ENCODE peak calls at places on chromosome 12, in nine cellular contexts. One of them, this sample, is unnamed.

GRCh38 chr12:108308432-108308831 is 30.7 kb downstream of the CMKLR1 start:
- DNase-seq in occipital lobe: no peak
- DNase-seq in A549: no peak
- DNase-seq in right cardiac atrium: no peak
- DNase-seq in iPS DF 6.9: no peak
- DNase-seq in NCI-H1105: no peak
- DNase-seq in SW 1271: peak; percentile 23
- DNase-seq in naive thymus-derived CD8-positive, alpha-beta T cell: no peak
- DNase-seq in cerebellum: no peak
- DNase-seq in this sample: no peak

GRCh38 chr12:96516472-96517417 is 27.4 kb downstream of the CFAP54 start:
- DNase-seq in occipital lobe: peak; percentile 3
- DNase-seq in A549: peak; percentile 56
- DNase-seq in right cardiac atrium: peak; percentile 76
- DNase-seq in iPS DF 6.9: no peak
- DNase-seq in NCI-H1105: peak; percentile 65
- DNase-seq in SW 1271: peak; percentile 74
- DNase-seq in naive thymus-derived CD8-positive, alpha-beta T cell: peak; percentile 84
- DNase-seq in cerebellum: peak; percentile 42
- DNase-seq in this sample: peak; percentile 72

GRCh38 chr12:52019123-52019770 is 12.5 kb downstream of the TAMALIN start:
- DNase-seq in occipital lobe: peak; percentile 49
- DNase-seq in A549: no peak
- DNase-seq in right cardiac atrium: no peak
- DNase-seq in iPS DF 6.9: no peak
- DNase-seq in NCI-H1105: no peak
- DNase-seq in SW 1271: no peak
- DNase-seq in naive thymus-derived CD8-positive, alpha-beta T cell: no peak
- DNase-seq in cerebellum: no peak
- DNase-seq in this sample: no peak

GRCh38 chr12:79983492-79983891 is 48.6 kb upstream of the PPP1R12A start:
- DNase-seq in occipital lobe: no peak
- DNase-seq in A549: no peak
- DNase-seq in right cardiac atrium: no peak
- DNase-seq in iPS DF 6.9: no peak
- DNase-seq in NCI-H1105: no peak
- DNase-seq in SW 1271: no peak
- DNase-seq in naive thymus-derived CD8-positive, alpha-beta T cell: no peak
- DNase-seq in cerebellum: no peak
- DNase-seq in this sample: no peak

GRCh38 chr12:107131832-107132616 is 38.7 kb upstream of the CRY1 start:
- DNase-seq in occipital lobe: no peak
- DNase-seq in A549: peak; percentile 76
- DNase-seq in right cardiac atrium: no peak
- DNase-seq in iPS DF 6.9: peak; percentile 50
- DNase-seq in NCI-H1105: peak; percentile 87
- DNase-seq in SW 1271: peak; percentile 56
- DNase-seq in naive thymus-derived CD8-positive, alpha-beta T cell: peak; percentile 53
- DNase-seq in cerebellum: peak; percentile 67
- DNase-seq in this sample: no peak

GRCh38 chr12:58764100-58764953 is 156.0 kb downstream of the LRIG3 start:
- DNase-seq in occipital lobe: no peak
- DNase-seq in A549: no peak
- DNase-seq in right cardiac atrium: no peak
- DNase-seq in iPS DF 6.9: no peak
- DNase-seq in NCI-H1105: no peak
- DNase-seq in SW 1271: no peak
- DNase-seq in naive thymus-derived CD8-positive, alpha-beta T cell: no peak
- DNase-seq in cerebellum: no peak
- DNase-seq in this sample: no peak

GRCh38 chr12:1932264-1932777 is 13.9 kb upstream of the CACNA2D4 start:
- DNase-seq in occipital lobe: no peak
- DNase-seq in A549: no peak
- DNase-seq in right cardiac atrium: peak; percentile 87
- DNase-seq in iPS DF 6.9: no peak
- DNase-seq in NCI-H1105: no peak
- DNase-seq in SW 1271: no peak
- DNase-seq in naive thymus-derived CD8-positive, alpha-beta T cell: no peak
- DNase-seq in cerebellum: no peak
- DNase-seq in this sample: peak; percentile 58

GRCh38 chr12:132397152-132397933 is 68.0 kb upstream of the GALNT9 start:
- DNase-seq in occipital lobe: no peak
- DNase-seq in A549: no peak
- DNase-seq in right cardiac atrium: peak; percentile 32
- DNase-seq in iPS DF 6.9: no peak
- DNase-seq in NCI-H1105: no peak
- DNase-seq in SW 1271: no peak
- DNase-seq in naive thymus-derived CD8-positive, alpha-beta T cell: no peak
- DNase-seq in cerebellum: no peak
- DNase-seq in this sample: no peak